ENCODE peak calls at places on chromosomes 13 and 19, in five cellular contexts. R is Peyer's patch, A is heart left ventricle, G is A549, C is tibial nerve. I is an unnamed sample.

GRCh38 chr13:95457294-95457693 is 95.2 kb upstream of the CLDN10 start:
- DNase-seq in R (no peak), A (no peak), G (no peak), C (no peak), I (no peak)

GRCh38 chr13:21015284-21015683 is 46.1 kb downstream of the LATS2 start:
- DNase-seq in R (no peak), A (no peak), G (no peak), C (no peak), I (no peak)

GRCh38 chr13:71626396-71626795 is 240.6 kb downstream of the DACH1 start:
- DNase-seq in R (no peak), A (no peak), G (no peak), C (no peak), I (no peak)

GRCh38 chr19:46383171-46383815 is 30.1 kb downstream of the CCDC8 start:
- DNase-seq in R (no peak), A (no peak), G (no peak), C (no peak), I (peak; percentile 30)

GRCh38 chr13:98490195-98490771 is 86.6 kb downstream of the STK24 start:
- DNase-seq in R (no peak), A (no peak), G (no peak), C (no peak), I (no peak)

GRCh38 chr19:6065685-6066365 is 44.5 kb downstream of the RFX2 start:
- DNase-seq in R (no peak), A (no peak), G (peak; percentile 66), C (no peak), I (no peak)

GRCh38 chr19:6667114-6667627 is 2.8 kb downstream of the TNFSF14 start:
- DNase-seq in R (no peak), A (no peak), G (no peak), C (no peak), I (no peak)

GRCh38 chr13:21537105-21537504 is 66.9 kb downstream of the MICU2 start:
- DNase-seq in R (no peak), A (no peak), G (no peak), C (no peak), I (no peak)

GRCh38 chr19:6066661-6067646 is 43.3 kb downstream of the RFX2 start:
- DNase-seq in R (peak; percentile 49), A (peak; percentile 93), G (peak; percentile 86), C (peak; percentile 88), I (peak; percentile 64)

GRCh38 chr13:23159205-23159586 is 21.6 kb upstream of the SGCG start:
- DNase-seq in R (no peak), A (no peak), G (peak; percentile 24), C (peak; percentile 49), I (peak; percentile 22)

GRCh38 chr19:57242821-57243220 is 2.4 kb downstream of the ZNF805 start:
- DNase-seq in R (no peak), A (no peak), G (no peak), C (no peak), I (no peak)

GRCh38 chr13:63501702-63502101 is 2086.1 kb upstream of the PCDH20 start:
- DNase-seq in R (no peak), A (no peak), G (no peak), C (no peak), I (no peak)

GRCh38 chr19:7851623-7852500 is 21.8 kb downstream of the EVI5L start:
- DNase-seq in R (no peak), A (no peak), G (no peak), C (no peak), I (no peak)

GRCh38 chr19:56108447-56109195 is 12.5 kb downstream of the ZNF787 start:
- DNase-seq in R (no peak), A (no peak), G (no peak), C (no peak), I (no peak)

GRCh38 chr13:28447206-28447605 is 47.7 kb downstream of the FLT1 start:
- DNase-seq in R (no peak), A (no peak), G (no peak), C (no peak), I (no peak)

GRCh38 chr19:56309511-56310185 is 5.0 kb downstream of the ZSCAN5A start:
- DNase-seq in R (peak; percentile 32), A (peak; percentile 23), G (no peak), C (no peak), I (peak; percentile 64)

GRCh38 chr13:77732287-77732686 is 34.8 kb downstream of the SLAIN1 start:
- DNase-seq in R (no peak), A (no peak), G (no peak), C (no peak), I (no peak)

GRCh38 chr19:11418518-11419506 is at the start of gene RGL3:
- DNase-seq in R (no peak), A (peak; percentile 42), G (no peak), C (no peak), I (peak; percentile 64)

GRCh38 chr13:48567521-48568331 is 34.8 kb upstream of the RCBTB2 start:
- DNase-seq in R (no peak), A (peak; percentile 32), G (no peak), C (no peak), I (peak; percentile 70)

DNA sequence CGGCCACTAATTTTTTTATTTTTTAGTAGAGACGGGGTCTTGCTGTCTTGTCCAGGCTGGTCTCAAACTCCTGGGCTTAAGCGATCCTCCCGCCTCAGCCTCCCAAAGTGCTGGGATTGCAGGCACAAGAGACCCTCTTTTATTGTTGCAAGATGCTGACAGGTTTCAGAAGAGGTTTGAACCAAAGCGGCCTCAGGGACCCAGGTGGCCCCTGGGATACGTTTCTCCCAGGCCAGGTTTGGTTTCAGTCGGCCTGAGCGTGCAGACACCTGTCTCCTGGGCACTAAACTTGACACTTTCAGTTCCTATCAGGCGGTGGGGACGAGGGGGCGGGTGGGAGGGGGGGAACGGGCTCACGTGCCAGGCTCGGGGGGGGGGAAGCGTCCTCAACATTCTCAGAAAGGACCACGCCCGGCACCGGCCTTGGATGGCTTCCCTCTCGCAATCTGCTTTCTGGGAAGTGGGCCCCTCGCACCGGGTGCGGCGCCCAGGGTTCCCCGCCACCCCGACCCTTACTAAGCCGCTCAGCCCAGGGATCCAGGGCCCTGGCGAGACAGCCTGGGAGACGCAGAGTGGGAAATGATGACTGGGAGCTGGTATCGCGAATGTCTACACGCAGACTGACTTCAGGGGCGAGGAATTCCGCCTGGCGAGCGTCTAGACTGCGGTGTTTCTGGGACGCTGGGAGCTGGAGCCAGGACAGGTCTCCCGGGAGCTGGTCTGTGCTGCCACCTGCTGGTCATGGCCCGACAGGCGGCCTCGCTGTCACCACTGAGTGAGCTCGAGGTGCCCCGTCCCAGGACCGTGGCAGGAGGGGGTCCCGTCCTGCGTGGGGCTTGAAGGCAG is 91.6 kb downstream of the GNG7 start:
- DNase-seq in R (peak; percentile 91), A (peak; percentile 91), G (peak; percentile 56), C (peak; percentile 93), I (peak; percentile 95)
- TF ChIP-seq POLR2A in R (no peak), A (peak; percentile 61), G (no peak), C (no peak), I (peak; percentile 50)

DNA sequence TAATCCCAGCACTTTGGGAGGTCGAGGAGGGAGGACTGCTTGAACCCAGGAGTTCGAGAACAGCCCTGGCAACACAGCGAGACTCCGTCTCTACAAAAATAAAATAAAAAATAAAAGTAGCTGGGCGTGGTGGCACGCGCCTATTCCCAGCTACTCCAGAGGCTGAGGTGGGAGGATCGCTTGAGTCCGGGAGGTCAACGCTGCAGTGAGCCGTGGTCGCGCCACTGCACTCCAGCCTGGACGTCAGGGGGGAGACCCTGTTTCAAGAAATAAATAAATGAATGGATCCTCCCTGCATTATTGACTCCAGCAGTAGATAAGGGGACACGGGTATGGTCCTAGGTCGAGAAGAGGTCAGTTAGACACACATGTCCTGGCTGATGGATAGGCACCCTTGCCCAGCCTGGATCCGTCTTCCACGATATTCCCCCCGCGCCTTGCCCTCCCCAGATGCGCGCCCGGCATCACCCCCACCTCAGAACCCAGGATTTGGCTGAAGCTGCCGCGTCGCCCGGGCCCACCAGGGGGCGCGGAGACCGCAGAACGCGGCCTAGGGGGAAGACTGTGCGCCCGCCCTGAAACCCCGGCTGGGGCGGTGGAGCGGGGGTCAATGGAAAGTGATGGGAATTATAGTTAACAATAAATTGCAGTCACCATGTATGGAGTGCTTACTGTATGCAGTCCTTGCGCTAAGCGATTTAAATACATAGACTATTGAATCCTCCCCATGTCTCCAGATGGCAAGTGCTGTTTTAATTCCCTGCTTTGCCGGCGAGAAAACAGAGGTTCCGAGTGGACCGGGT is 2.1 kb upstream of the HOOK2 start:
- DNase-seq in R (peak; percentile 86), A (peak; percentile 83), G (no peak), C (peak; percentile 78), I (peak; percentile 77)
- H3K4me1 ChIP-seq in R (peaks cover 17% of the 10 kb centered on the region), A (peaks cover 64% of the 10 kb centered on the region), G (peaks cover 40% of the 10 kb centered on the region), C (peaks cover 49% of the 10 kb centered on the region), I (peaks cover 39% of the 10 kb centered on the region)

DNA sequence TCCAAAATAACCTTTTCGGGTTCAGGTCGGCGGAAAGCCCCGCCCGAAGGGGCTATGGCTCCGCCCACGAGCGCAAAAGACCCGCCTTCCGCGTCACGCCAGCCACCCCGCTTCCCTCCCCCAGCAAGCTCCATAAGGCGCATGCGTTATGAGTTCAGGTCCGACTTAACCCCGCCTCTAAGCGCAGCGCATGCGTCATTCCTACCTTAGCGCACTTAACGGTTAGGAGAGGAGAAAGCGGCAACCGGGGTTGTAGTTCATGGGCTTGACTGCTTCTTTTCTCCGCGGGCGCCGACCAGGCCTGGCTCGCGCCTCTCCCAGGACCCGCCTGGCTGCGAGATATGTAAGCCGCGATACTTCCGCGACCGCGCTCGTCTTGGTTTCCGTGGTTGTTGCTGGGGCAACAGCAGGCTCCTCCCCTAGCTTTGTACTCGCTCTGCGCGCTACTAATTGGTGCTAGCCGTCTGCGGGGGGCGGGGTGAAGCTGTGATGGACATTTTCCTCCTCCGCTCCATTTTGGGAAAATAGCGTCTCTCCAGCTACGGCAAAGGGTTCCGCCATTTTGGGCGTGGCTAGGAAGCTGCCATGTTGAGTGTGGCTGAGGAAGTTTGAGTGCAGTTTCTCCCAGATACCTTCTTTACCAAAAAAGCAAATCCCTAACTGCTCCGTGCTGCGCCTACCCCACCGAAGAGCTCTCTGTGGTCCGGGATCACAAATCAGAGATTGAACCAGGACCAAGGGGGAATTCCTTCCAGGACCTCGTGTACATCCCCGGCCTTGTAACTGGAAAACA is at the start of gene B9D2:
- DNase-seq in R (peak; percentile 98), A (peak; percentile 99), G (peak; percentile 100), C (peak; percentile 98), I (peak; percentile 99)
- TF ChIP-seq POLR2A in R (peak; percentile 32), A (peak; percentile 66), G (peak; percentile 80), C (peak; percentile 42), I (peak; percentile 48)

GRCh38 chr13:31045621-31046081 is 113.2 kb downstream of the TEX26 start:
- DNase-seq in R (no peak), A (peak; percentile 21), G (peak; percentile 74), C (no peak), I (peak; percentile 69)
- H3K4me1 ChIP-seq in R (no peaks in the 10 kb centered on the region), A (peaks cover 14% of the 10 kb centered on the region), G (peaks cover 24% of the 10 kb centered on the region), C (peaks cover 29% of the 10 kb centered on the region), I (peaks cover 21% of the 10 kb centered on the region)

DNA sequence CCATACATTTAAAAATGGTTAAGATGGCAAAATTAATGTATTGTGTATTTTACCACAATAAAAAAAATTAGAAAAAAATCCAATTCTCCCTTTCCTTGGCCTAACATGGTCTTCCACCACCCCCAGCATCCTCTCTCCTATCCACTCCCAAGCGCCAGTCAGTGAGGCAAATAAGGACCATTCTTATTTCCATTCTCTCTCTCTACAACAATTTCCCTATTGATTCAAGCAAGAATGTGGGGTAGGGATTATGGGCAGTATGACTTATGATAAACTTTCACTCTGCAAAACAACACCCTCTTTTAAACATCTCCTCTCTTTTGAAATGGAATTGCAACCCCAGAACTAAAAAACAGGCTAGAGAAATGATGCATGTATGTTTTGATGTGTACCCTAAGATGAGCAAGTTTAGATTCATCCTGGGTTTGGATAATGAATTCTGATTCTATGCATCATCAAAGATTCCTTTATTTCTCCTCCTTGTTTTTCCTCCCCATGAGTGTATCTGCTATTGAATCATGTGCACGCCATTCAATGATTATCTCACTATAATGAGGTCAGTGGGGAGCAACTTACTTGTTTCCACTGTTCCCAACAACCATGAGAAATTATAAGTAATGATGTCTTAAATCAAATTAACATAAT is 3.5 kb downstream of the STARD13 start:
- DNase-seq in R (no peak), A (no peak), G (no peak), C (no peak), I (no peak)
- TF ChIP-seq POLR2A in R (no peak), A (no peak), G (no peak), C (no peak), I (no peak)

I was measured in adrenal gland.